ENCODE peak calls at places on chromosomes 11 and 22, in ten cellular contexts. T is A549, X is sigmoid colon, V is ovary, G is suprapubic skin, Q is transverse colon, W is SK-N-SH, D is HepG2, B is tibial nerve, O is GM12878. S is an unnamed sample.

GRCh38 chr11:101567086-101567485 is 16.7 kb downstream of the TRPC6 start:
- DNase-seq in T (no peak), O (no peak), W (no peak), Q (no peak), B (no peak), V (no peak), D (no peak), G (no peak), X (no peak), S (no peak)

GRCh38 chr22:44505796-44506354 is 7.8 kb upstream of the RTL6 start:
- DNase-seq in D (no peak), G (no peak), Q (no peak), B (no peak), X (no peak), V (no peak), W (no peak), T (no peak), O (no peak), S (peak)

GRCh38 chr22:20076627-20077172 is 3.3 kb upstream of the DGCR8 start:
- DNase-seq in T (no peak), V (no peak), G (no peak), B (no peak), Q (no peak), D (no peak), W (no peak), O (no peak), X (no peak), S (no peak)

GRCh38 chr11:56543157-56543556 is at the start of gene OR5M11:
- DNase-seq in T (no peak), O (no peak), Q (no peak), G (no peak), D (no peak), W (no peak), V (no peak), X (no peak), B (no peak), S (no peak)

GRCh38 chr22:43826142-43827093 is 14.3 kb upstream of the EFCAB6 start:
- DNase-seq in X (no peak), T (peak), O (no peak), B (no peak), V (no peak), D (no peak), Q (no peak), G (no peak), W (no peak), S (no peak)

GRCh38 chr11:127925430-127925829 is 661.9 kb downstream of the ETS1 start:
- DNase-seq in Q (no peak), O (no peak), X (no peak), G (no peak), W (no peak), D (no peak), V (no peak), B (no peak), T (no peak), S (no peak)

GRCh38 chr11:7892751-7893356 is 38.2 kb downstream of the OR10A6 start:
- DNase-seq in G (no peak), V (no peak), Q (no peak), B (no peak), W (peak), X (no peak), D (peak), T (peak), O (no peak), S (no peak)

GRCh38 chr11:94928146-94928995 is 45.0 kb downstream of the CWC15 start:
- DNase-seq in B (no peak), Q (no peak), D (no peak), V (no peak), T (no peak), O (no peak), W (no peak), G (no peak), X (no peak), S (no peak)

GRCh38 chr22:42830161-42830560 is 26.9 kb downstream of the ARFGAP3 start:
- DNase-seq in O (no peak), B (no peak), T (no peak), D (no peak), V (no peak), Q (no peak), X (no peak), W (no peak), G (no peak), S (no peak)

GRCh38 chr22:43390166-43390565 is 21.6 kb upstream of the MPPED1 start:
- DNase-seq in G (peak), O (no peak), B (no peak), X (no peak), W (no peak), V (no peak), D (no peak), Q (no peak), T (no peak), S (no peak)

GRCh38 chr11:107859459-107860239 is 1.1 kb upstream of the SLC35F2 start:
- DNase-seq in T (peak), B (no peak), W (peak), V (peak), D (no peak), G (peak), X (peak), O (peak), Q (peak), S (no peak)

GRCh38 chr11:111264646-111265045 is 19.1 kb downstream of the POU2AF2 start:
- DNase-seq in D (no peak), X (no peak), B (no peak), W (no peak), O (no peak), Q (no peak), V (no peak), G (no peak), T (no peak), S (no peak)

GRCh38 chr22:44338183-44338812 is 25.5 kb upstream of the SHISAL1 start:
- DNase-seq in W (no peak), X (peak), D (no peak), Q (no peak), G (no peak), B (no peak), T (no peak), V (no peak), O (no peak), S (no peak)

GRCh38 chr11:132347156-132348090 is 977.0 kb downstream of the NTM start:
- DNase-seq in G (no peak), X (no peak), V (no peak), D (no peak), Q (no peak), W (no peak), B (no peak), O (no peak), T (no peak), S (peak)

GRCh38 chr22:22161924-22162851 is 82.4 kb upstream of the VPREB1 start:
- DNase-seq in Q (peak), X (no peak), O (peak), B (no peak), T (no peak), D (no peak), W (no peak), V (no peak), G (no peak), S (peak)

GRCh38 chr22:44869196-44869595 is 116.8 kb downstream of the ARHGAP8 start:
- DNase-seq in G (no peak), V (no peak), T (no peak), X (no peak), W (peak), O (no peak), B (no peak), D (no peak), Q (no peak), S (no peak)

GRCh38 chr11:112113539-112114457 is 27.1 kb downstream of the SDHD start:
- DNase-seq in X (no peak), O (no peak), V (no peak), G (no peak), W (peak), B (no peak), D (peak), Q (no peak), T (peak), S (no peak)

GRCh38 chr11:115503886-115504278 is 333 bp downstream of the CADM1 start:
- DNase-seq in V (no peak), T (no peak), D (peak), X (no peak), B (no peak), W (peak), O (no peak), G (no peak), Q (no peak), S (no peak)

GRCh38 chr11:47917643-47918369 is 62.6 kb upstream of the PTPRJ start:
- DNase-seq in X (peak), T (peak), B (peak), V (peak), W (peak), G (peak), Q (peak), D (peak), O (no peak), S (peak)

DNA sequence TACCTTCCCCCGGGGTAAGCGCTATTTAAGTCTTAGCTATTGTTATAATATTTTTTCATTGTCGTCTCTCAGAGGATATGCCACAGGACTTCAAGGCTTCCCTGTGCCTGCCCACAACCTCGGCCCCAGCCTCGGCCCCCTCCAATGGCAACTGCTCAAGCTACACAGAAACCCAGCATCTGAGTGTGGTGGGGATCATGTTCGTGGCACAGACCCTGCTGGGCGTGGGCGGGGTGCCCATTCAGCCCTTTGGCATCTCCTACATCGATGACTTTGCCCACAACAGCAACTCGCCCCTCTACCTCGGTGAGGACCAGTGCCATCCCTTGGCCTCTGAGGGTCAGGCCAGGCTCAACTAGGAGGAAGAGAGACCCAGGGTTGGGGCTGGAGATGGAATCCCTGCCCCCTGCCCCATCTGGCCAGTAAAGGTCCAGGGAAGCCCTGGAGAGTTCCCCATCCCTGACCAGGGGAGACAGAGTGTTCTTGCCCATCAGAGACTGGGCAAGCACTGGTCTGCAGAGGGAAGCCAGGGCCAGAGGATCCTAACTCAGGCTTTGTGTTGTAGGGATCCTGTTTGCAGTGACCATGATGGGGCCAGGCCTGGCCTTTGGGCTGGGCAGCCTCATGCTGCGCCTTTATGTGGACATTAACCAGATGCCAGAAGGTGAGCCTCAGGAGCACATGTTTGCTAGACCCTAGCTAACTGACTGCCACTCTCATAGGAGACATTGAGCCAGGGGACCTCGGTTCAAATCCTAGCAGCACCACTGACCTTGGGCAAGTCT is 18.4 kb downstream of the SLCO2B1 start:
- DNase-seq in W (no peak), Q (no peak), B (no peak), V (no peak), X (no peak), D (no peak), O (no peak), T (no peak), G (no peak), S (no peak)
- TF ChIP-seq EP300 in W (no peak), Q (no peak), B (no peak), V (no peak), X (no peak), D (no peak), O (no peak), T (no peak), G (no peak), S (no peak)

GRCh38 chr22:23837911-23838685 is 708 bp downstream of the DERL3 start:
- DNase-seq in Q (no peak), O (no peak), D (no peak), G (no peak), X (no peak), V (no peak), W (peak), B (no peak), T (no peak), S (no peak)

GRCh38 chr22:23840026-23840425 is 1.2 kb upstream of the DERL3 start:
- DNase-seq in D (no peak), Q (no peak), G (no peak), O (no peak), V (no peak), W (no peak), B (no peak), X (no peak), T (no peak), S (no peak)

GRCh38 chr22:23837496-23837859 is 1.3 kb downstream of the DERL3 start:
- DNase-seq in G (no peak), W (peak), X (no peak), T (no peak), D (no peak), V (no peak), O (no peak), Q (no peak), B (no peak), S (no peak)

GRCh38 chr22:23836692-23837495 is 1.9 kb downstream of the DERL3 start:
- DNase-seq in W (peak), Q (no peak), D (no peak), G (no peak), X (peak), T (no peak), O (no peak), B (no peak), V (no peak), S (no peak)

DNA sequence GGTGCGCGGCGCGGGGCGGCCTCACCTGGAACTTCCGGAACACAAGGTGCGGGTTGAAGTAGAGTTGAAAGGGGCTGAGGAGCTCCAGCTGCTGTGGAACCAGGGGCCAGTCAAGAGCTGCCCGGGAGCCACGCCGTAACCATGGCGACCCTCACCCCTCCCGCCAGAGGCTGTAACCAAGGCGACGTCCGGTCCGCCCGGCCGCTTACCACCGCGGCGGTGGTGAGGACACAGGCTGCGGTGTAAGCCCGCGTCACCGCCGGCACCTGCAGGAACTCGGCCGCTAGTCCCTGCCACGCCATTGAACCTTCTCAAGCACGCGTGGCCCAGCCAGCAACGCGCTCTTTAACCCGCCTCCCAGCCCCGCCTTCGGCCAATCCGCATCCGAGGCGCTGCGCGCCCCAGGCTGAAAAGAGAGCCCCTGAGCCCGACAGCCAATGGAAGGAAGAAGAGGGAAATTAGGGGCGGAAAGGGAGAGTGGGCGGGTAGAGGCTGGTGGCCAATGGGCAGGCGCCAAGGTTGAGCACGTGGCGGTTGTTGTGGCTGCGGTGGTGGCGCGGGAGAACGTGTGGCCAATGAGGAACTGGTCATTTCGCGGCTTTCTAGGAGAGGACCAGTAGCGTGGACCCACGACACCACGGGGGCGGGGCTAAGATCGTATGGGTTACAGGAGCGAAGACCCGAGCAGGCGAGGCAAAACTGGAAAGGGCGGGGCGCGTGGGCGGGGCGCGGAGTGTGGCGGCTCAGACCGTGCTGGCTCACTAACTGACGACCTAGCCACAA is at the start of gene DERL3:
- DNase-seq in D (no peak), V (peak), W (peak), X (peak), B (peak), G (peak), T (peak), Q (peak), O (peak), S (peak)
- H3K27ac ChIP-seq in D (no peak), V (no peak), W (no peak), X (no peak), B (no peak), G (no peak), T (peak), Q (peak), O (peak), S (no peak)

GRCh38 chr11:66311470-66311964 is 5.3 kb downstream of the CD248 start:
- DNase-seq in O (no peak), D (no peak), T (no peak), B (no peak), Q (no peak), W (no peak), X (no peak), G (no peak), V (no peak), S (no peak)
- H3K4me3 ChIP-seq in O (peak), D (peak), T (peak), B (peak), Q (peak), W (peak), X (peak), G (peak), V (peak), S (peak)

DNA sequence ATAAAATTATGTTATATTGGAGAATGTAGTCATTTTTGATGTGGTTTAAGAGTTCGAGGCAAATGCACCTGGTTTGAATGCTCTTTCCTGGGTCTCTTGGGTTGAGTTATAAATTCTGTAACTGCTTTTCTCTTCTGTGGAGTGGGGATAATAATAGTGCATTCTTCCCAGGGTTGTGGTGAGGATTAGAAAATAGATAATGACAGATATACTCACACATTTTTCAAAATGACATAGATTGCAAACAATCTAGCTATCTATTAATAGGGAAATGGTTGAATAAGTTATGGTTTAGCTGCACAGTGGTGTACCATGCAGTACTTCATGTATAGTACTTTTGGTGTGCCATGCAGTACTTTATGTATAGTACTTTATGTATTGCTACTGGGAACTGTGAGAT is 67.4 kb downstream of the SWAP70 start:
- DNase-seq in G (no peak), W (no peak), V (no peak), Q (no peak), B (no peak), X (no peak), D (no peak), T (no peak), O (no peak), S (no peak)
- TF ChIP-seq EP300 in G (no peak), W (no peak), V (no peak), Q (no peak), B (no peak), X (no peak), D (no peak), T (no peak), O (no peak), S (no peak)

DNA sequence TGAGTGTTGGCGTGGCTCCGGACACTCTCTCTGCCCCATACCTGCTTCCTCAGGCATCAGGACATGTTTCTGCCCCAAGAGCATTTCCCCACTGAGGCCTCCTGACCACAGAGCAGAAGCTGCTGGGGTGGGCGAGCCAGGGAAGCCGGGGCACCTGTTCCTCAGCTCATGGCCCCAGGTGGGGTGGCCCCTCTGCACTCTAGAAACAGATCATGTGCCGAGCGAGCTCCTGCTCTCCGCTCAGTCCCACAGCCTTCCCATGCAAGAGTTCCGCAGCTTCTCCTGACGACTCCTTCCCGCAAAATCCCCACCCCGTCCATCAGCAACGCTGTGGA is 22.4 kb upstream of the PANX2 start:
- DNase-seq in V (no peak), G (peak), T (no peak), B (no peak), X (no peak), D (no peak), Q (no peak), W (no peak), O (no peak), S (no peak)
- H3K27ac ChIP-seq in V (no peak), G (no peak), T (no peak), B (no peak), X (no peak), D (no peak), Q (no peak), W (no peak), O (no peak), S (no peak)

DNA sequence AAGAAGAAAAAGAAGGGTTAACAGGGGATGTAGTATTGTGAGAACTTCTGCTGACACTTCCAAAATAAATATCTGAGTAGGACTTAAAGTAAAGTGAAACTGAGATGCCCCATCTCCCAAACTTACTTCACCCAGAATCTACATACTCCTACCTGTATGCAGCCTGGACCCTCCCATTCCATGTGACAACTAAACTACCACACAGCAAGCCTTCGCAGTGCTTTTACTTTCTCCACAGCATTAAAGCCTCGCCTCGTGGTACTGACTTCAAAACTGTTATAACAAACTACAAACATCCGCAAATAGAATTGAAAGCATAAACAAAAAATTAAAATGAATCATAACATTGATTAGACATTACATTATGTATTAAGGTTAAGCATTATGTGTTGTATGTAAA is 988 bp downstream of the MPZL2 start:
- DNase-seq in T (no peak), X (no peak), B (no peak), O (no peak), G (no peak), V (no peak), Q (no peak), W (no peak), D (no peak), S (no peak)
- H3K4me3 ChIP-seq in T (no peak), X (no peak), B (peak), O (no peak), G (peak), V (peak), Q (peak), W (no peak), D (peak), S (no peak)

GRCh38 chr11:113240389-113240788 is 74.0 kb upstream of the TTC12 start:
- DNase-seq in V (no peak), D (no peak), Q (no peak), B (no peak), W (no peak), O (no peak), X (no peak), T (no peak), G (no peak), S (no peak)
- TF ChIP-seq EP300 in V (no peak), D (no peak), Q (no peak), B (no peak), W (no peak), O (no peak), X (no peak), T (no peak), G (no peak), S (no peak)

DNA sequence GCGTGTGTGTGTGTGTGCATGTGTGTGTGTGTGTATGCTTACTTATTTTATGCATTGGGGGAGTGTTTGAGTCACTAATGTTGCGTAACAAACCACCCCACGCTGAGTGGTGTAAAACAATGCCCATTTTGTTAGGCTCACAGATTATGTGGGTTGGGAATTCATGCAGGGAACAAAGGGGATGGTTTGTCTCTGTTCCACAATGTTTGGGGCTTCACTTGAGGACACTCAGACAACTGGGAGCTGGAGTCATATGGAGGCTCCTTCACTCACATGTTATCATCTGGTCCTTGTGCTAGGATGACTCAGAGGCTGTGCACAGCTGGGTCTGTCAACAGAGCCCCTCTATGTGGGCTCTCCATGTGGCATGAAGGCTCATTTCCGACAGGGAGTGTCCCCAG is 51.3 kb upstream of the LARGE1 start:
- DNase-seq in T (no peak), V (no peak), Q (no peak), G (no peak), W (no peak), X (no peak), D (peak), B (peak), O (no peak), S (no peak)
- H3K27ac ChIP-seq in T (no peak), V (no peak), Q (no peak), G (peak), W (no peak), X (no peak), D (no peak), B (peak), O (no peak), S (no peak)

S was measured in esophagus muscularis mucosa.